ENCODE peak calls at places on chromosomes 11 and 22, in six cellular contexts. One of them, this sample, is unnamed. For H3K36me3, the result is how much of the 10 kb centered on the place peaks cover.

GRCh38 chr22:29635734-29636357 is 32.4 kb downstream of the NF2 start:
- DNase-seq in IMR-90: peak
- DNase-seq in mesenchymal stem cell: peak
- DNase-seq in H1: no peak
- DNase-seq in PC-9: no peak
- DNase-seq in astrocyte: peak
- DNase-seq in this sample: peak

GRCh38 chr22:18031670-18032454 is 7.5 kb upstream of the MICAL3 start:
- DNase-seq in IMR-90: peak
- DNase-seq in mesenchymal stem cell: peak
- DNase-seq in H1: no peak
- DNase-seq in PC-9: peak
- DNase-seq in astrocyte: peak
- DNase-seq in this sample: no peak

GRCh38 chr22:33332538-33332937 is 274.4 kb upstream of the SYN3 start:
- DNase-seq in IMR-90: no peak
- DNase-seq in mesenchymal stem cell: no peak
- DNase-seq in H1: no peak
- DNase-seq in PC-9: no peak
- DNase-seq in astrocyte: peak
- DNase-seq in this sample: no peak

GRCh38 chr11:128481135-128481534 is 106.2 kb downstream of the ETS1 start:
- DNase-seq in IMR-90: peak
- DNase-seq in mesenchymal stem cell: peak
- DNase-seq in H1: no peak
- DNase-seq in PC-9: no peak
- DNase-seq in astrocyte: peak
- DNase-seq in this sample: no peak

GRCh38 chr11:73059915-73060314 is 82.2 kb downstream of the FCHSD2 start:
- DNase-seq in IMR-90: no peak
- DNase-seq in mesenchymal stem cell: no peak
- DNase-seq in H1: no peak
- DNase-seq in PC-9: no peak
- DNase-seq in astrocyte: no peak
- DNase-seq in this sample: no peak

GRCh38 chr11:14422052-14422813 is 63.2 kb upstream of the RRAS2 start:
- DNase-seq in IMR-90: peak
- DNase-seq in mesenchymal stem cell: peak
- DNase-seq in H1: peak
- DNase-seq in PC-9: peak
- DNase-seq in astrocyte: peak
- DNase-seq in this sample: peak

GRCh38 chr22:46569055-46569847 is 31.8 kb upstream of the CELSR1 start:
- DNase-seq in IMR-90: no peak
- DNase-seq in mesenchymal stem cell: no peak
- DNase-seq in H1: no peak
- DNase-seq in PC-9: no peak
- DNase-seq in astrocyte: no peak
- DNase-seq in this sample: no peak

GRCh38 chr11:124115782-124116616 is 749 bp downstream of the VWA5A start:
- DNase-seq in IMR-90: no peak
- DNase-seq in mesenchymal stem cell: no peak
- DNase-seq in H1: no peak
- DNase-seq in PC-9: no peak
- DNase-seq in astrocyte: no peak
- DNase-seq in this sample: no peak

GRCh38 chr22:50032109-50032871 is 19.7 kb upstream of the IL17REL start:
- DNase-seq in IMR-90: no peak
- DNase-seq in mesenchymal stem cell: no peak
- DNase-seq in H1: no peak
- DNase-seq in PC-9: no peak
- DNase-seq in astrocyte: no peak
- DNase-seq in this sample: no peak

GRCh38 chr11:131800452-131800851 is 430.0 kb downstream of the NTM start:
- DNase-seq in IMR-90: no peak
- DNase-seq in mesenchymal stem cell: no peak
- DNase-seq in H1: no peak
- DNase-seq in PC-9: no peak
- DNase-seq in astrocyte: no peak
- DNase-seq in this sample: no peak

GRCh38 chr11:58900479-58901420 is 38.5 kb upstream of the GLYATL1 start:
- DNase-seq in IMR-90: peak
- DNase-seq in mesenchymal stem cell: peak
- DNase-seq in H1: peak
- DNase-seq in PC-9: peak
- DNase-seq in astrocyte: peak
- DNase-seq in this sample: peak

GRCh38 chr11:27618591-27618990 is 81.7 kb downstream of the BDNF start:
- DNase-seq in IMR-90: no peak
- DNase-seq in mesenchymal stem cell: no peak
- DNase-seq in H1: no peak
- DNase-seq in PC-9: no peak
- DNase-seq in astrocyte: no peak
- DNase-seq in this sample: no peak

GRCh38 chr11:1843796-1844195 is 5.0 kb downstream of the TNNI2 start:
- DNase-seq in IMR-90: no peak
- DNase-seq in mesenchymal stem cell: no peak
- DNase-seq in H1: no peak
- DNase-seq in PC-9: no peak
- DNase-seq in astrocyte: no peak
- DNase-seq in this sample: no peak

GRCh38 chr22:25644122-25644521 is 79.6 kb downstream of the GRK3 start:
- DNase-seq in IMR-90: peak
- DNase-seq in mesenchymal stem cell: no peak
- DNase-seq in H1: no peak
- DNase-seq in PC-9: no peak
- DNase-seq in astrocyte: peak
- DNase-seq in this sample: no peak

GRCh38 chr11:27626269-27626937 is 73.9 kb downstream of the BDNF start:
- DNase-seq in IMR-90: no peak
- DNase-seq in mesenchymal stem cell: no peak
- DNase-seq in H1: no peak
- DNase-seq in PC-9: no peak
- DNase-seq in astrocyte: peak
- DNase-seq in this sample: no peak

GRCh38 chr11:19979519-19979845 is 180.8 kb downstream of the DBX1 start:
- DNase-seq in IMR-90: no peak
- DNase-seq in mesenchymal stem cell: no peak
- DNase-seq in H1: no peak
- DNase-seq in PC-9: no peak
- DNase-seq in astrocyte: no peak
- DNase-seq in this sample: no peak
- H2AFZ ChIP-seq in IMR-90: no peak
- H2AFZ ChIP-seq in mesenchymal stem cell: no peak
- H2AFZ ChIP-seq in H1: no peak
- H2AFZ ChIP-seq in PC-9: peak
- H2AFZ ChIP-seq in astrocyte: no peak
- H2AFZ ChIP-seq in this sample: no peak

GRCh38 chr22:37626144-37626543 is 13.3 kb upstream of the SH3BP1 start:
- DNase-seq in IMR-90: peak
- DNase-seq in mesenchymal stem cell: no peak
- DNase-seq in H1: no peak
- DNase-seq in PC-9: no peak
- DNase-seq in astrocyte: no peak
- DNase-seq in this sample: no peak

GRCh38 chr22:37625737-37626136 is 13.7 kb upstream of the SH3BP1 start:
- DNase-seq in IMR-90: no peak
- DNase-seq in mesenchymal stem cell: no peak
- DNase-seq in H1: no peak
- DNase-seq in PC-9: no peak
- DNase-seq in astrocyte: no peak
- DNase-seq in this sample: no peak

GRCh38 chr22:37627545-37627944 is 11.9 kb upstream of the SH3BP1 start:
- DNase-seq in IMR-90: no peak
- DNase-seq in mesenchymal stem cell: no peak
- DNase-seq in H1: no peak
- DNase-seq in PC-9: no peak
- DNase-seq in astrocyte: no peak
- DNase-seq in this sample: no peak

GRCh38 chr22:37627091-37627490 is 12.4 kb upstream of the SH3BP1 start:
- DNase-seq in IMR-90: no peak
- DNase-seq in mesenchymal stem cell: no peak
- DNase-seq in H1: no peak
- DNase-seq in PC-9: no peak
- DNase-seq in astrocyte: no peak
- DNase-seq in this sample: no peak

GRCh38 chr22:37626556-37627075 is 12.9 kb upstream of the SH3BP1 start:
- DNase-seq in IMR-90: no peak
- DNase-seq in mesenchymal stem cell: no peak
- DNase-seq in H1: no peak
- DNase-seq in PC-9: no peak
- DNase-seq in astrocyte: no peak
- DNase-seq in this sample: no peak
- H3K36me3 ChIP-seq in IMR-90: under half
- H3K36me3 ChIP-seq in mesenchymal stem cell: half or more
- H3K36me3 ChIP-seq in H1: under half
- H3K36me3 ChIP-seq in PC-9: under half
- H3K36me3 ChIP-seq in astrocyte: under half
- H3K36me3 ChIP-seq in this sample: under half

GRCh38 chr11:105960252-105961245 is 61.5 kb downstream of the MSANTD4 start:
- DNase-seq in IMR-90: no peak
- DNase-seq in mesenchymal stem cell: no peak
- DNase-seq in H1: no peak
- DNase-seq in PC-9: no peak
- DNase-seq in astrocyte: no peak
- DNase-seq in this sample: no peak
- H2AFZ ChIP-seq in IMR-90: no peak
- H2AFZ ChIP-seq in mesenchymal stem cell: no peak
- H2AFZ ChIP-seq in H1: peak
- H2AFZ ChIP-seq in PC-9: peak
- H2AFZ ChIP-seq in astrocyte: no peak
- H2AFZ ChIP-seq in this sample: no peak

GRCh38 chr11:68263444-68264035 is 8.2 kb downstream of the C11orf24 start:
- DNase-seq in IMR-90: no peak
- DNase-seq in mesenchymal stem cell: no peak
- DNase-seq in H1: no peak
- DNase-seq in PC-9: no peak
- DNase-seq in astrocyte: no peak
- DNase-seq in this sample: no peak
- H3K36me3 ChIP-seq in IMR-90: half or more
- H3K36me3 ChIP-seq in mesenchymal stem cell: half or more
- H3K36me3 ChIP-seq in H1: under half
- H3K36me3 ChIP-seq in PC-9: under half
- H3K36me3 ChIP-seq in astrocyte: under half
- H3K36me3 ChIP-seq in this sample: under half

GRCh38 chr11:26228778-26229177 is 103.2 kb upstream of the ANO3 start:
- DNase-seq in IMR-90: peak
- DNase-seq in mesenchymal stem cell: peak
- DNase-seq in H1: no peak
- DNase-seq in PC-9: no peak
- DNase-seq in astrocyte: peak
- DNase-seq in this sample: peak
- H2AFZ ChIP-seq in IMR-90: no peak
- H2AFZ ChIP-seq in mesenchymal stem cell: no peak
- H2AFZ ChIP-seq in H1: no peak
- H2AFZ ChIP-seq in PC-9: no peak
- H2AFZ ChIP-seq in astrocyte: no peak
- H2AFZ ChIP-seq in this sample: peak

GRCh38 chr22:42837556-42837955 is 19.5 kb downstream of the ARFGAP3 start:
- DNase-seq in IMR-90: no peak
- DNase-seq in mesenchymal stem cell: no peak
- DNase-seq in H1: no peak
- DNase-seq in PC-9: no peak
- DNase-seq in astrocyte: no peak
- DNase-seq in this sample: no peak

GRCh38 chr22:42833104-42833503 is 24.0 kb downstream of the ARFGAP3 start:
- DNase-seq in IMR-90: no peak
- DNase-seq in mesenchymal stem cell: no peak
- DNase-seq in H1: no peak
- DNase-seq in PC-9: no peak
- DNase-seq in astrocyte: no peak
- DNase-seq in this sample: no peak

GRCh38 chr22:42831712-42832111 is 25.4 kb downstream of the ARFGAP3 start:
- DNase-seq in IMR-90: no peak
- DNase-seq in mesenchymal stem cell: no peak
- DNase-seq in H1: no peak
- DNase-seq in PC-9: no peak
- DNase-seq in astrocyte: no peak
- DNase-seq in this sample: no peak

GRCh38 chr22:42834177-42834949 is 22.7 kb downstream of the ARFGAP3 start:
- DNase-seq in IMR-90: no peak
- DNase-seq in mesenchymal stem cell: no peak
- DNase-seq in H1: no peak
- DNase-seq in PC-9: no peak
- DNase-seq in astrocyte: no peak
- DNase-seq in this sample: no peak

GRCh38 chr22:42836026-42836425 is 21.0 kb downstream of the ARFGAP3 start:
- DNase-seq in IMR-90: no peak
- DNase-seq in mesenchymal stem cell: no peak
- DNase-seq in H1: no peak
- DNase-seq in PC-9: no peak
- DNase-seq in astrocyte: no peak
- DNase-seq in this sample: no peak
- H3K36me3 ChIP-seq in IMR-90: under half
- H3K36me3 ChIP-seq in mesenchymal stem cell: under half
- H3K36me3 ChIP-seq in H1: under half
- H3K36me3 ChIP-seq in PC-9: under half
- H3K36me3 ChIP-seq in astrocyte: under half
- H3K36me3 ChIP-seq in this sample: under half